ENCODE peak calls at places on chromosomes 4 and X, in ten cellular contexts. J is CD8-positive, alpha-beta T cell; T is esophagus squamous epithelium; U is heart right ventricle; S is suprapubic skin; D is ovary; A is thyroid gland; L is neural progenitor cell; H is fibroblast of lung; E is neuronal stem cell. O is an unnamed sample.
A peak's percentile ranks its signal among the peaks of the same experiment; 100 is the strongest.

GRCh38 chr4:153212755-153213154 is 8.5 kb downstream of the TRIM2 start:
- DNase-seq in J (no peak), T (no peak), U (peak; percentile 22), S (no peak), D (no peak), A (peak; percentile 30), L (no peak), H (no peak), E (no peak), O (no peak)

GRCh38 chr4:1329408-1330371 is 17.3 kb upstream of the UVSSA start:
- DNase-seq in J (peak; percentile 65), T (no peak), U (no peak), S (no peak), D (no peak), A (no peak), L (no peak), H (peak; percentile 9), E (no peak), O (no peak)

GRCh38 chrX:108740299-108740774 is 4.0 kb upstream of the IRS4 start:
- DNase-seq in J (no peak), T (no peak), U (no peak), S (no peak), D (no peak), A (no peak), L (no peak), H (no peak), E (no peak), O (no peak)

GRCh38 chr4:184598753-184599491 is 50.3 kb downstream of the CASP3 start:
- DNase-seq in J (no peak), T (no peak), U (no peak), S (no peak), D (no peak), A (no peak), L (no peak), H (no peak), E (no peak), O (no peak)

GRCh38 chr4:82201805-82202636 is 171.8 kb downstream of the HNRNPD start:
- DNase-seq in J (no peak), T (no peak), U (peak; percentile 22), S (no peak), D (no peak), A (peak; percentile 2), L (peak; percentile 85), H (peak; percentile 45), E (peak; percentile 56), O (no peak)

GRCh38 chrX:129678176-129678880 is 23.6 kb upstream of the APLN start:
- DNase-seq in J (peak; percentile 71), T (no peak), U (peak; percentile 14), S (no peak), D (peak; percentile 42), A (peak; percentile 61), L (peak; percentile 23), H (peak; percentile 13), E (no peak), O (peak; percentile 45)

GRCh38 chr4:83629945-83630684 is 94.2 kb downstream of the GPAT3 start:
- DNase-seq in J (no peak), T (no peak), U (no peak), S (no peak), D (no peak), A (peak; percentile 17), L (no peak), H (peak; percentile 68), E (no peak), O (no peak)

GRCh38 chr4:26406346-26406975 is 83.8 kb downstream of the CCKAR start:
- DNase-seq in J (no peak), T (no peak), U (no peak), S (no peak), D (no peak), A (no peak), L (peak; percentile 2), H (peak; percentile 71), E (no peak), O (no peak)

DNA sequence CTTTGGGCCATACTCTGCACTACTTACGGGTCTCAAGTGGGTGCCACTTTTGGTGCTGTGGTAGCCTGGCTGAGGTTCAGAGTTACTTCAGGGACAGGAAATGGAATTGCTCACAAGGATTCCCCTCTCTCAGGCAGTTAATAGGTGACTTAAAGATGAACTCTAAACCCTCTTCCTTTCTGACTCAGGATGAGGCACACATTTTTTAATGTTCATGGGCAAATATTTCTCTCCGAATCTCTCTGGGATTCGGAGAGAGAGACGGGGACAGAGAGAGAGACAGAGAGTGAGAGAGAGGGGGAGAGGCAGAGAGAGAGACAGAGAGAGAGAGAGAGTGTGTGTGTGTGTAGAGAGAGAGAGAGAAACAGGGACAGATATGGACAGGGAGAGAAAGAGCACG is 79.8 kb downstream of the NYX start:
- DNase-seq in J (no peak), T (no peak), U (no peak), S (no peak), D (no peak), A (no peak), L (no peak), H (no peak), E (no peak), O (no peak)
- H3K27ac ChIP-seq in J (no peak overlapping the region), T (no peak overlapping the region), U (no peak overlapping the region), S (no peak overlapping the region), D (no peak overlapping the region), A (no peak overlapping the region), L (no peak overlapping the region), H (no peak overlapping the region), E (no peak overlapping the region), O (no peak overlapping the region)

GRCh38 chr4:156771171-156771837 is 200.3 kb downstream of the PDGFC start:
- DNase-seq in J (no peak), T (no peak), U (no peak), S (no peak), D (no peak), A (peak; percentile 63), L (peak; percentile 51), H (peak; percentile 89), E (peak; percentile 41), O (peak; percentile 55)
- H3K27ac ChIP-seq in J (no peak overlapping the region), T (peak overlapping the region; percentile 57), U (no peak overlapping the region), S (peak overlapping the region; percentile 39), D (no peak overlapping the region), A (peak overlapping the region; percentile 75), L (peak overlapping the region; percentile 2), H (peak overlapping the region; percentile 41), E (peak overlapping the region; percentile 65), O (peak overlapping the region; percentile 64)

GRCh38 chrX:14029425-14030247 is at the start of gene GEMIN8:
- DNase-seq in J (peak; percentile 92), T (peak; percentile 32), U (peak; percentile 86), S (peak; percentile 90), D (peak; percentile 93), A (peak; percentile 84), L (peak; percentile 89), H (peak; percentile 91), E (peak; percentile 77), O (peak; percentile 67)
- H3K27ac ChIP-seq in J (peak within 1 kb of the TSS; percentile 95), T (peak within 1 kb of the TSS; percentile 78), U (peak within 1 kb of the TSS; percentile 73), S (peak within 1 kb of the TSS; percentile 88), D (no peak within 1 kb of the TSS), A (peak within 1 kb of the TSS; percentile 51), L (peak within 1 kb of the TSS; percentile 42), H (peak within 1 kb of the TSS; percentile 85), E (peak within 1 kb of the TSS; percentile 87), O (peak within 1 kb of the TSS; percentile 90)

GRCh38 chrX:37684426-37684825 is 1.2 kb upstream of the XK start:
- DNase-seq in J (no peak), T (no peak), U (no peak), S (no peak), D (no peak), A (no peak), L (no peak), H (peak; percentile 13), E (no peak), O (peak; percentile 38)
- H3K27ac ChIP-seq in J (no peak overlapping the region), T (peak overlapping the region; percentile 28), U (peak overlapping the region; percentile 75), S (no peak overlapping the region), D (no peak overlapping the region), A (no peak overlapping the region), L (no peak overlapping the region), H (no peak overlapping the region), E (no peak overlapping the region), O (peak overlapping the region; percentile 87)

GRCh38 chr4:113145147-113145518 is 95.7 kb downstream of the ANK2 start:
- DNase-seq in J (no peak), T (no peak), U (no peak), S (no peak), D (no peak), A (no peak), L (no peak), H (no peak), E (no peak), O (no peak)

GRCh38 chr4:113146876-113147358 is 97.5 kb downstream of the ANK2 start:
- DNase-seq in J (no peak), T (no peak), U (no peak), S (no peak), D (peak; percentile 29), A (peak; percentile 13), L (no peak), H (peak; percentile 25), E (no peak), O (peak; percentile 24)

GRCh38 chr4:113148925-113149324 is 99.5 kb downstream of the ANK2 start:
- DNase-seq in J (no peak), T (no peak), U (no peak), S (no peak), D (no peak), A (no peak), L (no peak), H (no peak), E (no peak), O (no peak)

GRCh38 chr4:113145519-113146291 is 96.3 kb downstream of the ANK2 start:
- DNase-seq in J (no peak), T (no peak), U (peak; percentile 44), S (no peak), D (peak; percentile 39), A (peak; percentile 30), L (peak; percentile 64), H (no peak), E (peak; percentile 45), O (peak; percentile 61)

GRCh38 chr4:113147498-113148231 is 98.2 kb downstream of the ANK2 start:
- DNase-seq in J (no peak), T (no peak), U (no peak), S (no peak), D (no peak), A (no peak), L (no peak), H (no peak), E (no peak), O (no peak)
- H3K27ac ChIP-seq in J (no peak overlapping the region), T (peak overlapping the region; percentile 63), U (peak overlapping the region; percentile 84), S (peak overlapping the region; percentile 79), D (peak overlapping the region; percentile 61), A (no peak overlapping the region), L (peak overlapping the region; percentile 63), H (no peak overlapping the region), E (no peak overlapping the region), O (peak overlapping the region; percentile 88)

DNA sequence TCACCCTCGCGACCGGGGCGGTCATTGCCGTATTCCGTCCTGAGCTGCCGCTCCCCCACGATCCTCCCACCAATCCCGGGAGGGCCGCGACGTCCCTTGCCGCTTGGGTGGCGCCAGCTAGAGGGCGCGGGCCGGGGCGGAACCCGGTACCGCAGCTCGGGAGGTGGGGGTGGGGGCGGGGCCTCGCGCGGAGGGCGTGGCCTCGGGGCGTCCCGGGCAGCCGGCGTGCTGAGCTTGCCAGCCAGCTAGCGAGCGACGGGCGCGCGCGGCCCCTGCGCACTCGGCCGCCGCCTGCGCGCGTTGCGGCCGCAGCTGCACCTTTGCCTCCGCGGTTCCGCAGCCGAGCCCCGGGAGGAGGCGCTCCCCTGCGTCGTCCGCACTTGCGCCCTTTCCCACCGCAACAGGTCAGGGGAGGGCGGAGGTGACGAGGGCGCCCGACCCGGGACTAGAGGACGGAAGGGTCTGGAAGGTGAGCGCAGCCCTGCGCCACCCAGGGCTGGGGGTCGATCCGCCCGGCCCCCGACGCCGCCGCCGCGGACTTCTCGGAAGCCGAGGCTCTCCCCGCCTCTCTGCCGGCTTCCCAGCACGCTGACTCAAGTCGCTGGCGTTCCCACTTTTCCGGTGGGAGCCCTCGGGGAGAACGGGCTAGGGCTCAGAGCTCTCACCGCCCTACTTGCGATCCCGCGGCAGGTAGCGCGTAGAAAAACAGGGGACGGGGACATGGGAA is at the start of gene AFF1:
- DNase-seq in J (peak; percentile 91), T (peak; percentile 60), U (peak; percentile 94), S (peak; percentile 96), D (peak; percentile 88), A (peak; percentile 97), L (peak; percentile 94), H (peak; percentile 90), E (peak; percentile 85), O (peak; percentile 92)
- H3K27ac ChIP-seq in J (peak within 1 kb of the TSS; percentile 81), T (peak within 1 kb of the TSS; percentile 99), U (peak within 1 kb of the TSS; percentile 97), S (peak within 1 kb of the TSS; percentile 99), D (peak within 1 kb of the TSS; percentile 59), A (peak within 1 kb of the TSS; percentile 92), L (no peak within 1 kb of the TSS), H (peak within 1 kb of the TSS; percentile 87), E (no peak within 1 kb of the TSS), O (peak within 1 kb of the TSS; percentile 99)

O was measured in gastrocnemius medialis.